ENCODE peak calls at places on chromosomes 3 and 15, in seven cellular contexts. W is GM23338, D is hepatocyte, I is HCT116, Z is neural progenitor cell, M is MM.1S, S is SK-N-SH. R is an unnamed sample.
A peak's percentile ranks its signal among the peaks of the same experiment; 100 is the strongest.

GRCh38 chr15:72472907-72473669 is 1.0 kb upstream of the ARIH1 start:
- DNase-seq in S (no peak), M (no peak), I (no peak), Z (no peak), D (peak; percentile 17), W (no peak), R (peak; percentile 29)

GRCh38 chr15:99452728-99453643 is 112.8 kb upstream of the MEF2A start:
- DNase-seq in I (no peak), M (peak; percentile 16), Z (no peak), S (peak; percentile 26), D (no peak), W (no peak), R (no peak)

GRCh38 chr3:119497824-119498187 is 541 bp upstream of the TIMMDC1 start:
- DNase-seq in S (no peak), M (no peak), D (peak; percentile 50), I (no peak), W (peak; percentile 43), Z (peak; percentile 25), R (no peak)

GRCh38 chr3:125990253-125990970 is 21.4 kb downstream of the ROPN1B start:
- DNase-seq in W (peak; percentile 98), I (peak; percentile 73), M (peak; percentile 70), S (peak; percentile 91), Z (peak; percentile 90), D (peak; percentile 93), R (peak; percentile 66)

GRCh38 chr15:77915261-77915960 is 162.1 kb downstream of the TBC1D2B start:
- DNase-seq in D (no peak), W (no peak), I (no peak), Z (no peak), S (no peak), M (no peak), R (no peak)

GRCh38 chr3:105965384-105965783 is 96.6 kb upstream of the CBLB start:
- DNase-seq in Z (no peak), W (no peak), S (no peak), M (no peak), D (no peak), I (no peak), R (no peak)

GRCh38 chr3:195081242-195081963 is 189.6 kb downstream of the XXYLT1 start:
- DNase-seq in M (no peak), Z (no peak), W (no peak), I (no peak), S (no peak), D (no peak), R (no peak)

GRCh38 chr3:45544024-45544718 is 50.4 kb upstream of the LIMD1 start:
- DNase-seq in W (no peak), D (no peak), I (no peak), M (no peak), S (no peak), Z (no peak), R (no peak)

GRCh38 chr3:21506061-21506460 is 244.9 kb downstream of the ZNF385D start:
- DNase-seq in S (no peak), M (no peak), I (no peak), W (no peak), Z (no peak), D (no peak), R (no peak)

GRCh38 chr3:197670361-197670760 is 66.3 kb downstream of the RUBCN start:
- DNase-seq in S (no peak), W (no peak), Z (no peak), M (no peak), I (no peak), D (no peak), R (no peak)

GRCh38 chr3:73175698-73176097 is 114.2 kb downstream of the EBLN2 start:
- DNase-seq in Z (no peak), D (no peak), I (no peak), M (no peak), W (peak; percentile 8), S (no peak), R (no peak)

GRCh38 chr3:112682361-112682760 is 41.4 kb upstream of the CCDC80 start:
- DNase-seq in W (no peak), Z (no peak), I (no peak), M (no peak), S (no peak), D (no peak), R (no peak)

GRCh38 chr3:44069276-44069675 is 172.4 kb upstream of the TOPAZ1 start:
- DNase-seq in Z (no peak), D (no peak), M (no peak), S (no peak), W (no peak), I (no peak), R (no peak)

GRCh38 chr3:46812237-46812791 is 50.9 kb downstream of the MYL3 start:
- DNase-seq in D (peak; percentile 92), I (no peak), M (peak; percentile 44), Z (peak; percentile 89), S (peak; percentile 84), W (peak; percentile 88), R (no peak)

GRCh38 chr3:122458992-122459391 is 43.1 kb upstream of the WDR5B start:
- DNase-seq in D (peak; percentile 58), I (peak; percentile 23), M (no peak), Z (peak; percentile 52), W (peak; percentile 71), S (no peak), R (peak; percentile 51)

GRCh38 chr3:13336592-13336991 is 83.5 kb downstream of the NUP210 start:
- DNase-seq in D (no peak), W (no peak), Z (no peak), M (no peak), I (no peak), S (no peak), R (no peak)
- H3K4me1 ChIP-seq in D (no peaks in the 10 kb centered on the region), W (no peaks in the 10 kb centered on the region), Z (no peaks in the 10 kb centered on the region), M (peaks cover 59% of the 10 kb centered on the region), I (no peaks in the 10 kb centered on the region), S (no peaks in the 10 kb centered on the region), R (peaks cover 72% of the 10 kb centered on the region)

DNA sequence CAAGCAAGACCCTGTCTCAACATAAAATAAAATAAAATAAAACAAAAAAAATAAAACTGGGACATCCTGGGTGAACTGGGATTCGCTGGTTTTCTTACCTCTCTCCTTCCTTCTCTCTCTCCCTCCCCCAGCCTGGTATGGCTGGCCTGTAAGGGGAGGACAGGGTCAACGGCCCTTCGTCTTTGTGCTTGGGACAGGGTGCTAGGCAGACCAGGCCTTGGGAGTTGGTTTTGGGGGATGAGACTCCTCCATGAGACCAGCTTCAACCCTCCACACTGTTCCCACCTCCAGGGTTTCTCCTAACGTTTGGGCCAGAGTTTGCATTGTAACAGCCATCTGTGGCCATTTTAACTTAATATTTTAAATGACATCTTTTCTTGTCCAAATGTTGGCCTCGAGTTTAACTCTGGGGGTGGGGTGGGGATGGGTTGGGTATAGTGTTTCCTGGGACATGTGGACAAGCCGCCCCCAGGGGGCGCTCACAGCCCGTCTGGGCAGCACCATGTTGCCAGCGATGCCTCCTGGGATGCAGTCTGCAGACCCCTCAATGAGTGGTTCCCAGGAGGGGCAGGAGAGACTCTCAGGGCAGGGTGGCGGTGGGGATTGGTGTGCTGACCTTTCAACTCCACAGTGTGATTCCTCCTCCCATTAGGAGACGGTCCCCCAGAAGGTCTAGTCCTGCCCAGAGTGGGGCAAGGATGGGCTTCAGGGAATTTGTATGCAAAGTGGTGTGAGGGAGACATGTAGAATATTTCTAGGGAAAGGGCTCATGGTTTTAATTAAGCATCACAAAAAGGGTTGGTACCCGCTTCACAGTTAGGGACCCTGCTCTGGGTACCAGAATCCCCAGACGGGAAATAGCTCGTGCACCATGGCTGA is 37.7 kb upstream of the LCTL start:
- DNase-seq in M (peak; percentile 63), D (peak; percentile 87), S (peak; percentile 86), W (peak; percentile 89), I (peak; percentile 43), Z (peak; percentile 91), R (peak; percentile 83)
- TF ChIP-seq EZH2phosphoT487 in M (no peak), D (no peak), S (no peak), W (no peak), I (no peak), Z (no peak), R (no peak)

GRCh38 chr3:149371001-149371722 is 6.3 kb downstream of the TM4SF1 start:
- DNase-seq in M (no peak), Z (peak; percentile 15), W (peak; percentile 33), D (peak; percentile 59), S (no peak), I (no peak), R (no peak)
- TF ChIP-seq CTCF in M (no peak), Z (peak; percentile 14), W (peak; percentile 50), D (peak; percentile 26), S (no peak), I (peak; percentile 26), R (no peak)

DNA sequence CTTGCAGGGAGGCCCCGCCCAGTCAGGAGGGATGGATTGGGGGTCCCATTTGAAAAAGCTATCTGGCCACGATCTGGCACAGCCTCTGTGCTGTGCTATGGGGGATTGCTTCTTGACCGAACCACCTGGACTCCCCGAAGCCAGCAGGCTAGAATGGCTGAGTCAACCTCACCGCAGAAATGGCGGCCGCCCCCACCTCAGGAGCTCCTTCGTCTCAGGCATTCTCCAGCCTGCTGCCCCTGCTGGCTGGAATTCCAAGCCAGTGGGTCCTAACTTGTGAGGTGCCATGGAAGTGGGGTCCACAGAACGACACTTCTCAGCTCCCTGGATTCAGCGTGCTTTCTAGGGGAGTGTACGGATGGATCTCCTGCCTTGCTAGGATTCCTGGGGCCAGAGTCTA is 180.5 kb upstream of the TRIM42 start:
- DNase-seq in D (no peak), S (no peak), W (no peak), M (no peak), Z (no peak), I (no peak), R (no peak)
- H3K4me1 ChIP-seq in D (no peaks in the 10 kb centered on the region), S (no peaks in the 10 kb centered on the region), W (peaks cover 5% of the 10 kb centered on the region), M (no peaks in the 10 kb centered on the region), Z (peaks cover 4% of the 10 kb centered on the region), I (no peaks in the 10 kb centered on the region), R (no peaks in the 10 kb centered on the region)

DNA sequence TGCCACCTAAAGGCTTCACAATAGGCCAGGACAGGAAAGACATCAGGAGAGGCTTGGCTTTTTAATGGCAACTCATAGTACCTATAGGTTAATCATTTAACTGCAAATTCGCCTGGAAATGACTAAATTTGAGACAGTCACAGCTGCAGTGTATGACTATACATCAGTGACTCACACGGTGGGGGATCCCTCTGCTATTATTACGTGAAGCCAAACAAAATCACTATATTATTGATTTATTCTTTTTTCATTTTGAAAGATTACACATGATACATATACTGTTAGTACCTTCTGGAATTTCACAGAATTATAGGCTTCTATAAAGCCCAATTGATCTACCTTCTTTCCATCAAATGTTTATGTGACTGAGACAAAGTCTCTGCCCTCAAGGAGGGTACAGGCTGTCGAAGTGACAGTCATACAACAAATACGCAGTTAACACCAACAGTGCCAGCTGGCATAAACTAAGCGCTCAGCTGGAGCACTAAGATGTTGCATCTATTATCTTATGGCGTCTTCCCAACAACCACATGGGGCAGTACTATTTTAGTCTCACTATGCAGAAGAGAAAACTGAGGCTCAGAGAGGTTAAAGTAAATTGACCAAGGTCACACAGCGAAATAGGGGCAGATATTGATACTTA is 82.0 kb upstream of the LMOD3 start:
- DNase-seq in M (no peak), W (no peak), I (no peak), D (peak; percentile 45), Z (no peak), S (no peak), R (no peak)
- TF ChIP-seq EZH2phosphoT487 in M (no peak), W (no peak), I (no peak), D (no peak), Z (no peak), S (no peak), R (no peak)

GRCh38 chr3:151708868-151709267 is 24.9 kb upstream of the AADACL2 start:
- DNase-seq in D (no peak), I (no peak), S (no peak), W (no peak), M (no peak), Z (no peak), R (no peak)
- TF ChIP-seq CTCF in D (no peak), I (no peak), S (no peak), W (no peak), M (no peak), Z (no peak), R (no peak)

R was measured in OCI-LY7.